ENCODE peak calls at places on chromosome 1, in four cellular contexts. S is cardiac fibroblast, Y is HFF-Myc, X is A549. J is an unnamed sample.
A peak's percentile ranks its signal among the peaks of the same experiment; 100 is the strongest.

GRCh38 chr1:236065509-236066005 is 667 bp upstream of the NID1 start:
- DNase-seq in Y (no peak), X (no peak), S (no peak), J (no peak)

GRCh38 chr1:20229191-20229590 is 42.9 kb upstream of the PLA2G2C start:
- DNase-seq in S (no peak), Y (no peak), X (no peak), J (no peak)

GRCh38 chr1:50326026-50326425 is 97.2 kb downstream of the DMRTA2 start:
- DNase-seq in Y (no peak), X (no peak), S (no peak), J (no peak)

GRCh38 chr1:154352581-154353459 is 27.5 kb downstream of the ATP8B2 start:
- DNase-seq in Y (no peak), X (no peak), S (peak; percentile 82), J (no peak)

GRCh38 chr1:226891346-226891745 is 20.9 kb downstream of the PSEN2 start:
- DNase-seq in X (no peak), Y (no peak), S (no peak), J (no peak)

GRCh38 chr1:75550559-75550958 is 60.4 kb downstream of the SLC44A5 start:
- DNase-seq in S (no peak), Y (no peak), X (no peak), J (no peak)

GRCh38 chr1:109341944-109342925 is 35.4 kb upstream of the MYBPHL start:
- DNase-seq in S (peak; percentile 67), Y (no peak), X (no peak), J (no peak)

GRCh38 chr1:230869499-230869898 is 1.2 kb upstream of the C1orf198 start:
- DNase-seq in Y (no peak), S (peak; percentile 70), X (no peak), J (no peak)

GRCh38 chr1:16614361-16615252 is 1.2 kb upstream of the NBPF1 start:
- DNase-seq in S (no peak), Y (no peak), X (no peak), J (no peak)

DNA sequence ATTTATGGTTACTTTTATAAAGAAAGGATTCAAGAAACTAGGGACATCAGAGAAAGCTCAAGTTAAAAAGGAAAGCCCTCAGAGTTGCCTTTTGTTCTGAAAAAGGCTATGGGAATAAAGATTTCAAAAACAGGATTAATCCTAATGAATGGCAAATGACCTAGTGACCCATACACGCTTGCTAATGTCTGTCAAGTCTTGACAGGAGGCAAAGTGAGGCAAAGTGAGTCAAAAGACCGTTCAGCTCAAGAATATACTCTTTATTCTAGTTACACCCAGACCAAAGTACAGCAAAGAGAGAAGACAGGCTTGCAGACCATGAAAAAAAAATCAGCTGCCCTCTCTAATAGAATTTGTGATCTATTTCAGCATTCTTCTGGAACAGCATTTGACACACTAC is 3.5 kb downstream of the ZNF436 start:
- DNase-seq in Y (no peak), X (no peak), S (no peak), J (no peak)
- H3K4me3 ChIP-seq in Y (no peak overlapping the region), X (no peak overlapping the region), S (no peak overlapping the region), J (peak overlapping the region; percentile 73)

GRCh38 chr1:185734929-185735666 is 907 bp downstream of the HMCN1 start:
- DNase-seq in Y (no peak), X (no peak), S (peak; percentile 38), J (no peak)

GRCh38 chr1:185735667-185736105 is 1.5 kb downstream of the HMCN1 start:
- DNase-seq in S (peak; percentile 29), Y (no peak), X (no peak), J (no peak)

GRCh38 chr1:185732941-185733340 is 1.2 kb upstream of the HMCN1 start:
- DNase-seq in S (no peak), X (no peak), Y (no peak), J (no peak)

GRCh38 chr1:185731446-185731845 is 2.7 kb upstream of the HMCN1 start:
- DNase-seq in S (no peak), X (no peak), Y (no peak), J (no peak)

DNA sequence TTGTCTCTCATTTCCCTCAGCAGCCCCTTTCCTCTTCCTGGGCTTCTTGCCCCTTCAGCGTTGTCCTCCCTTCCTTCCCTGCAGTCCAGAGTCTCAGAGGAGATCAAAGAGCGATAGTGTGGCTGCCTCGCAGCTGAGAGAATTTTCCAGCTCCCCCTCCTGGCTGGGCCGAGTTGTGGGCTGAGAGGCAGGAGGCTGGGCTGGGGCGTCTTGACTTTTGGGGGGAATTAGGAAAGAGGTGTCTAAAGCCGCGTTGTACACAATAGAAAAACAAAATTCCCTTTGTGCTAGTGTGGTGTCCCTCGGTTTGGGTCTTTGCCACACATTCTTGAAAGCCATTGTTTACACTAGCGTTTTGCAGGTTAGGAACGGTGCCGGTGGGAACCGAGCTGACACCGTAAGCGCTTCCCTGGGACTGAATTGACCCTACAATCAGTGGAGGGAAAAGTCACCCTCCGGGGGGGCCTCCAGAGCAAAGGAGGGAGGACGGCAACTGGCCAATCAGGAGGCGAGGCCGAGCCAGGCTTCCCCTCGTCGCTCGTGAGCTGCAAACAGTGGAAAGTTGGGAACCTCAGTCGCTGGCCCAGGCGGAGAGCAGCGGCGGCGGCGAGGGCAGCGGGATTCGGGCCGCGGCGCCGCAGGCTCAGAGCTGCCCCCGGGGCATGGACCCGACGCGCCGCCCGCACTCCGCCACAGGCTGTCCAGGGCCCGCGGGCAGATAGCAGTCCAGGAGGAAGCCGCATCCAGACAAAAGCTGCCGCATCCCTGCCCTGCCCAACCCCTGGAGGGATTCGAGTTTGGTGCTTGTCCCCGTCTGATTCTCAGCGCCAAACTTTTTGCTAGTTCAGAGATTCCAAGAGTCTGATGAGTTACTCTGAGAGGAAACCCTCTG is at the start of gene HMCN1:
- DNase-seq in Y (no peak), S (peak; percentile 82), X (peak; percentile 32), J (peak; percentile 2)
- TF ChIP-seq CTCF in Y (peak; percentile 52), S (peak; percentile 53), X (peak; percentile 40), J (peak; percentile 45)

GRCh38 chr1:26163684-26164035 is 4.8 kb downstream of the FAM110D start:
- DNase-seq in Y (no peak), S (no peak), X (no peak), J (no peak)

GRCh38 chr1:26164036-26164927 is 4.5 kb downstream of the C1orf232 start:
- DNase-seq in S (peak; percentile 31), X (peak; percentile 25), Y (no peak), J (no peak)

GRCh38 chr1:26160527-26161407 is 1.9 kb downstream of the FAM110D start:
- DNase-seq in S (no peak), Y (no peak), X (no peak), J (peak; percentile 7)

GRCh38 chr1:26161408-26162219 is 2.7 kb downstream of the FAM110D start:
- DNase-seq in X (peak; percentile 36), S (peak; percentile 51), Y (no peak), J (no peak)

GRCh38 chr1:26162220-26162703 is 3.4 kb downstream of the FAM110D start:
- DNase-seq in X (no peak), Y (no peak), S (no peak), J (no peak)
- H3K4me3 ChIP-seq in X (peak overlapping the region; percentile 46), Y (peak overlapping the region; percentile 37), S (peak overlapping the region; percentile 25), J (no peak overlapping the region)

GRCh38 chr1:218686258-218686657 is 341.1 kb downstream of the TGFB2 start:
- DNase-seq in S (peak; percentile 73), X (no peak), Y (peak; percentile 53), J (no peak)

GRCh38 chr1:218679988-218680743 is 335.0 kb downstream of the TGFB2 start:
- DNase-seq in Y (no peak), X (no peak), S (no peak), J (no peak)

GRCh38 chr1:218679391-218679790 is 334.3 kb downstream of the TGFB2 start:
- DNase-seq in S (no peak), Y (no peak), X (no peak), J (no peak)

DNA sequence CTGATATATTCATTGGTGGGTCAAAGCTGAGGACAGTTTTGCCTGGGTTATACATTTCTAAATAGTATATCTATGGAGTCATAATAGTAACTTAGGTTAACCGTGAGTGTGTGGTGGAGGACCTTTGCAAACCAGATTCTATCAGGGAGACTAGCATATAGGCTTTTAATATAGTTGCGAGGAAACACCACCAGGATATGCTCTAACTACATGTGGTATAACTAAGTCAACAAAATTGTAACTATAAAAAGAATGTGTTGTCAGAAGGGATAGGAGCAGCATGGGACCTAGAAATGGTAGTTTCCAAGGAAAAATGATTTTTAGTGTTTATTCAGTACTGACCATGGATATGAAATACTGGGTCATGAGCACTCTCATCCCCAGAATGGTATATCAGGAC is 338.1 kb downstream of the TGFB2 start:
- DNase-seq in Y (no peak), S (no peak), X (peak; percentile 31), J (no peak)
- TF ChIP-seq CTCF in Y (peak; percentile 8), S (no peak), X (no peak), J (peak; percentile 23)

DNA sequence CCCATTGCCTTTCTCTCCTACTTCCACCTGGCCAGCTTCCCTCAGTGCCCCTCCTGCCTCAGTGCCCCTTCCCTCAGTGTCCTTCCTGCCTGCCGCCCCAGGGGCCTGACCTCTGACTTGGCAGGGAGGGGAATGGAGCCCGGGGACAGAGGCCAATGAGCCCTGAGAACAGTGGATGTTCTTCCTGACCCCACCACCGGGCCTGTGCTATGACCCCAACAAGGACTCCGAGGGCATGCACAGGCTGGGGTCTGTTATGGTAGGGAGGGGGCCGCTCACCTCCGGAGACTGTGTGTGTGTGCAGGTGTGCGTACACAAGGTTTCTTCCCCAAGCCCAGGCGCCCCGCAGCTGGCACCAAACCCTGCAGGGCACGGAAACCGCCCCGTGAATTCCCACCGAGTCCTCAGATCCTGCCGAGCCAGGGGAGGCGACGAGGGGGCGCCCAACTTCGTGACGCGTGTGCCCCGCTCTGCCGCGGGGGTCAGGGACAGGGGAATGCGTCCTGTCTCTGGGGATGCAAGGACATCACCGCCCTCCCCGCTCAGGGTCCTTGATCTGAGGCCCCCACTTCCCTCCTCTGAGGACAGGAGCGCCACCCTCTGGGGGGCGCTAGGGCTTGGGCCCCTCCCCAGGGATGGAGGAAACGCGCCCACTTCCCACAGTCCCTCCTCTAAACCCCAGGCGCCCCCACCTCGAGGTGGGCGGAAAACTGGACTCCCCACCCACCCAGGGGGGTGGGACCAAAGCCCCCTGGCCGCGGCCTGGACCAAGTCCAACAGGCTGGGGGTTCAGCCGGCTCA is 725 bp downstream of the RAP1GAP start:
- DNase-seq in Y (no peak), S (no peak), X (no peak), J (no peak)
- H3K4me3 ChIP-seq in Y (no peak overlapping the region), S (peak overlapping the region; percentile 34), X (peak overlapping the region; percentile 45), J (peak overlapping the region; percentile 15)

GRCh38 chr1:40306296-40306695 is 10.8 kb downstream of the COL9A2 start:
- DNase-seq in X (no peak), Y (no peak), S (no peak), J (peak; percentile 80)

GRCh38 chr1:40305871-40306270 is 11.2 kb downstream of the COL9A2 start:
- DNase-seq in X (no peak), Y (no peak), S (no peak), J (no peak)

GRCh38 chr1:40303790-40304189 is 13.3 kb downstream of the COL9A2 start:
- DNase-seq in X (no peak), S (no peak), Y (no peak), J (no peak)

GRCh38 chr1:40307186-40307585 is 9.9 kb downstream of the COL9A2 start:
- DNase-seq in X (no peak), S (no peak), Y (no peak), J (no peak)

DNA sequence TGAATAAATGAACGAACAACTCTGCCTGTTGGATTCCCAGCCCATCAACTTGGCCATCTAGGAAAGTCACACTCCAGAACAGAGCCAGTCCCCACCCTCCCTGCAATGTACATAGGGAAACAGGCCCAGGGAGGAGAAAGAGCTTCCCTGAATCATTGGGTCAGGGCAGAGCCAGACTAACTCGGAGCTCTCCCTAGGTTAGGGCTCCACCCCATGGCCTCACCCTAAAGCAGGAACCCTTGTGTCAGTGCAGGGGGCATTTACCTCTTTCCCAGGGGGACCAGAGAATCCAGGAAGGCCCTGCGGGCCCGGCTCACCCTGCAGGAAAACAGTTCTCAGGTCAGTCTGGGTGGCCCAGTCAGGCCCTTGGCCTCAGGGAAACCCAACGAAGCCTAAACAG is 11.6 kb downstream of the COL9A2 start:
- DNase-seq in S (no peak), Y (no peak), X (no peak), J (no peak)
- TF ChIP-seq CTCF in S (no peak), Y (peak; percentile 15), X (no peak), J (peak; percentile 78)

GRCh38 chr1:161225178-161225533 is 704 bp upstream of the TOMM40L start:
- DNase-seq in X (no peak), S (no peak), Y (no peak), J (no peak)
- H3K4me3 ChIP-seq in X (no peak overlapping the region), S (no peak overlapping the region), Y (no peak overlapping the region), J (no peak overlapping the region)

J was measured in LNCaP clone FGC.